ENCODE peak calls at places on chromosomes 1 and 21, in six cellular contexts. One of them, this sample, is unnamed.

GRCh38 chr1:10074059-10074854 is 41.5 kb downstream of the UBE4B start:
- DNase-seq in A549: peak
- DNase-seq in K562: peak
- DNase-seq in GM12878: peak
- DNase-seq in endothelial cell of umbilical vein: peak
- DNase-seq in HepG2: no peak
- DNase-seq in this sample: peak

GRCh38 chr1:80181418-80181817 is 1174.9 kb upstream of the ADGRL4 start:
- DNase-seq in A549: no peak
- DNase-seq in K562: no peak
- DNase-seq in GM12878: no peak
- DNase-seq in endothelial cell of umbilical vein: no peak
- DNase-seq in HepG2: no peak
- DNase-seq in this sample: no peak

GRCh38 chr21:44972301-44972814 is 32.5 kb downstream of the SLX9 start:
- DNase-seq in A549: no peak
- DNase-seq in K562: no peak
- DNase-seq in GM12878: no peak
- DNase-seq in endothelial cell of umbilical vein: no peak
- DNase-seq in HepG2: no peak
- DNase-seq in this sample: no peak

GRCh38 chr1:27447883-27448282 is 42.1 kb downstream of the WASF2 start:
- DNase-seq in A549: no peak
- DNase-seq in K562: no peak
- DNase-seq in GM12878: no peak
- DNase-seq in endothelial cell of umbilical vein: no peak
- DNase-seq in HepG2: no peak
- DNase-seq in this sample: no peak

GRCh38 chr21:45892156-45892919 is 89.2 kb upstream of the COL6A1 start:
- DNase-seq in A549: no peak
- DNase-seq in K562: no peak
- DNase-seq in GM12878: no peak
- DNase-seq in endothelial cell of umbilical vein: no peak
- DNase-seq in HepG2: no peak
- DNase-seq in this sample: peak

GRCh38 chr1:109643385-109644230 is 12.3 kb upstream of the GSTM4 start:
- DNase-seq in A549: peak
- DNase-seq in K562: peak
- DNase-seq in GM12878: no peak
- DNase-seq in endothelial cell of umbilical vein: peak
- DNase-seq in HepG2: peak
- DNase-seq in this sample: peak

GRCh38 chr1:227315500-227316346 is 2.6 kb downstream of the CDC42BPA start:
- DNase-seq in A549: peak
- DNase-seq in K562: peak
- DNase-seq in GM12878: no peak
- DNase-seq in endothelial cell of umbilical vein: peak
- DNase-seq in HepG2: peak
- DNase-seq in this sample: peak

GRCh38 chr21:45184869-45185268 is 102.8 kb downstream of the POFUT2 start:
- DNase-seq in A549: no peak
- DNase-seq in K562: no peak
- DNase-seq in GM12878: no peak
- DNase-seq in endothelial cell of umbilical vein: no peak
- DNase-seq in HepG2: no peak
- DNase-seq in this sample: no peak

GRCh38 chr1:111647738-111648137 is 28.1 kb downstream of the RAP1A start:
- DNase-seq in A549: no peak
- DNase-seq in K562: no peak
- DNase-seq in GM12878: no peak
- DNase-seq in endothelial cell of umbilical vein: no peak
- DNase-seq in HepG2: no peak
- DNase-seq in this sample: no peak

GRCh38 chr1:59061876-59062275 is 235.0 kb upstream of the FGGY start:
- DNase-seq in A549: no peak
- DNase-seq in K562: no peak
- DNase-seq in GM12878: no peak
- DNase-seq in endothelial cell of umbilical vein: peak
- DNase-seq in HepG2: no peak
- DNase-seq in this sample: peak

GRCh38 chr1:14945132-14946010 is 208.2 kb upstream of the TMEM51 start:
- DNase-seq in A549: no peak
- DNase-seq in K562: no peak
- DNase-seq in GM12878: no peak
- DNase-seq in endothelial cell of umbilical vein: peak
- DNase-seq in HepG2: no peak
- DNase-seq in this sample: no peak

GRCh38 chr1:4561213-4561612 is 93.2 kb upstream of the AJAP1 start:
- DNase-seq in A549: no peak
- DNase-seq in K562: no peak
- DNase-seq in GM12878: no peak
- DNase-seq in endothelial cell of umbilical vein: no peak
- DNase-seq in HepG2: no peak
- DNase-seq in this sample: no peak

GRCh38 chr1:206461602-206462455 is 8.4 kb upstream of the IKBKE start:
- DNase-seq in A549: peak
- DNase-seq in K562: peak
- DNase-seq in GM12878: no peak
- DNase-seq in endothelial cell of umbilical vein: peak
- DNase-seq in HepG2: peak
- DNase-seq in this sample: peak

GRCh38 chr1:53918343-53918742 is 24.4 kb downstream of the DIO1 start:
- DNase-seq in A549: no peak
- DNase-seq in K562: peak
- DNase-seq in GM12878: no peak
- DNase-seq in endothelial cell of umbilical vein: no peak
- DNase-seq in HepG2: no peak
- DNase-seq in this sample: no peak

GRCh38 chr1:167121375-167122120 is 27.7 kb downstream of the STYXL2 start:
- DNase-seq in A549: peak
- DNase-seq in K562: no peak
- DNase-seq in GM12878: no peak
- DNase-seq in endothelial cell of umbilical vein: peak
- DNase-seq in HepG2: no peak
- DNase-seq in this sample: no peak

GRCh38 chr1:178337091-178337726 is 159.6 kb downstream of the CLEC20A start:
- DNase-seq in A549: no peak
- DNase-seq in K562: no peak
- DNase-seq in GM12878: no peak
- DNase-seq in endothelial cell of umbilical vein: no peak
- DNase-seq in HepG2: no peak
- DNase-seq in this sample: peak

GRCh38 chr1:178339834-178340233 is 156.9 kb downstream of the CLEC20A start:
- DNase-seq in A549: no peak
- DNase-seq in K562: no peak
- DNase-seq in GM12878: no peak
- DNase-seq in endothelial cell of umbilical vein: no peak
- DNase-seq in HepG2: no peak
- DNase-seq in this sample: no peak

GRCh38 chr1:178344513-178345077 is 152.2 kb downstream of the CLEC20A start:
- DNase-seq in A549: peak
- DNase-seq in K562: peak
- DNase-seq in GM12878: peak
- DNase-seq in endothelial cell of umbilical vein: peak
- DNase-seq in HepG2: peak
- DNase-seq in this sample: peak

GRCh38 chr1:178345238-178345637 is 151.5 kb downstream of the CLEC20A start:
- DNase-seq in A549: no peak
- DNase-seq in K562: no peak
- DNase-seq in GM12878: no peak
- DNase-seq in endothelial cell of umbilical vein: no peak
- DNase-seq in HepG2: peak
- DNase-seq in this sample: no peak

GRCh38 chr1:178341218-178341956 is 155.4 kb downstream of the CLEC20A start:
- DNase-seq in A549: no peak
- DNase-seq in K562: no peak
- DNase-seq in GM12878: no peak
- DNase-seq in endothelial cell of umbilical vein: peak
- DNase-seq in HepG2: no peak
- DNase-seq in this sample: no peak
- TF ChIP-seq POLR2A in A549: no peak
- TF ChIP-seq POLR2A in K562: no peak
- TF ChIP-seq POLR2A in GM12878: no peak
- TF ChIP-seq POLR2A in endothelial cell of umbilical vein: no peak
- TF ChIP-seq POLR2A in HepG2: no peak
- TF ChIP-seq POLR2A in this sample: no peak

GRCh38 chr1:90044346-90044745 is 49.4 kb downstream of the ZNF326 start:
- DNase-seq in A549: no peak
- DNase-seq in K562: no peak
- DNase-seq in GM12878: no peak
- DNase-seq in endothelial cell of umbilical vein: no peak
- DNase-seq in HepG2: no peak
- DNase-seq in this sample: no peak

GRCh38 chr1:90043573-90043972 is 48.7 kb downstream of the ZNF326 start:
- DNase-seq in A549: no peak
- DNase-seq in K562: no peak
- DNase-seq in GM12878: no peak
- DNase-seq in endothelial cell of umbilical vein: no peak
- DNase-seq in HepG2: no peak
- DNase-seq in this sample: no peak

GRCh38 chr1:90046635-90047034 is 51.7 kb downstream of the ZNF326 start:
- DNase-seq in A549: no peak
- DNase-seq in K562: no peak
- DNase-seq in GM12878: no peak
- DNase-seq in endothelial cell of umbilical vein: no peak
- DNase-seq in HepG2: no peak
- DNase-seq in this sample: no peak

DNA sequence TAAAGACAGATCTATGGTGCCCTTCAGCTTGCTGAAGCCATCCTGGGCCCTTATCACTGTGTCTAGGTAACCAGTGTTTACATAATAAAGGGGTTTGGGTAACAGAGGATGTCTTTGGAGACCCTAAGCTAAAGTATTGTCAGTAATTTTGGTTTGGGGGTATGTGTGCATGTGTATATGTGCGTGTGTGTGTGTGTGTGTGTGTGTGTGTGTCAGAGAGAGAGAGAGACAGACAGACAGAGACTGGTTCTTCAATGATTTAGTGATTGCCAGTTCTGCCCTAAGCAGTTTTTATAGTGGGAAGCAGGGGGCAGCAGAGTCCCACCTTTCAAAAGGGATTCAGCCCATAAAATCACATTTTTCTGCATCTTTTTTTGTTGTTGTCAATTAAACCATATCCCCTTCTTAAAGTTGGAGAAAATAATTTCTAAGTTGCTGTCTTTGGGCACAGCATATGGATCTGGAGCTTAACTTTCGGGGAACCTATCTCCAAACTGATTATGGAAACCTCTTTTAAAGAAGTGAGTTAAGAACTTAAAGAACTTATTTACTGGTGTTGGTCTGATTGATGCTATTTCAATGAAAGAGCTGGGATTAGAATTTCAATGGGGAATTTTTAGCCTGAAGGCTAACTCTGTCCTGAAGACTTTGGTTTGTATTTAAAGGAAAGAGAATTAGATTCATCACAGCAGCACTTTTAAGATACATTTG is 51.1 kb downstream of the ZNF326 start:
- DNase-seq in A549: peak
- DNase-seq in K562: peak
- DNase-seq in GM12878: no peak
- DNase-seq in endothelial cell of umbilical vein: peak
- DNase-seq in HepG2: peak
- DNase-seq in this sample: peak
- TF ChIP-seq MYC in A549: no peak
- TF ChIP-seq MYC in K562: no peak
- TF ChIP-seq MYC in GM12878: no peak
- TF ChIP-seq MYC in endothelial cell of umbilical vein: no peak
- TF ChIP-seq MYC in HepG2: no peak
- TF ChIP-seq MYC in this sample: no peak

DNA sequence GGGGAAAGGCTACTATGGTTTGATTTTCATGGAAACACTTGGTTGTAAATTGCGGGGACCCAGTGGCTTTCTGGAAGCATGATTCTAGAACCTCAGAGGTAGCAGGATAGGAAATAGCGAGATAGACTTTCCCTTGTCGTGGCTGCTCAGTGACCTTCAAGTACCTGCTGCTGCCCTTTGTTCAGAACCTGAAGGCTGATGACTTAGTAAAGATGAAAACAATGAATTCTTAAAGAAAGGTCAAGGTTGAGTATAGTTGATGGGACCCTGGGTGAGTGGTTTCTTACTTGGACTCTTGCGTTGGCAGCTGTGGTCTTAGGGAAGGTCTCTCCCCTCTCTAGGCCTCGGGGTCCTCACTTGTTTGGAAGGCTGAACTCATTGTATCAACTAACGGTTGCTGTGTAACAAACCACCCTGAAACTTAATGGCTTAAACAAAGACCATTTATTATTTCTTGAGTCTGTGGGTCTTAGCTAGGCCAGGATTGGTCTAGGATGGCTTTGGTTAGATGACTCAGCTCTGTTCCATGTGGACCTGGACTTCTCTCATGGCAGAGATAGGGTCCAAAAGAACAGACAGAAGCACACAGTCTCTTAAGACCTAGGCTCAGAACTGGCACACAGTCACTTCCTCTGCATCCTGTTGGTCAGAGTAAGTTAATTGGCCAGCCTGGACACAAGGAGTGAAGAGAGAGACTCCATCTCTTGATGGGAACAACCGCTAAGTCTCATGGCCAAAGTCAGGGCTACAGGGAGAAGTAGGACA is 89.2 kb upstream of the SELENON start:
- DNase-seq in A549: no peak
- DNase-seq in K562: no peak
- DNase-seq in GM12878: no peak
- DNase-seq in endothelial cell of umbilical vein: no peak
- DNase-seq in HepG2: peak
- DNase-seq in this sample: no peak
- TF ChIP-seq POLR2A in A549: no peak
- TF ChIP-seq POLR2A in K562: no peak
- TF ChIP-seq POLR2A in GM12878: no peak
- TF ChIP-seq POLR2A in endothelial cell of umbilical vein: no peak
- TF ChIP-seq POLR2A in HepG2: no peak
- TF ChIP-seq POLR2A in this sample: no peak

GRCh38 chr1:223827193-223827663 is 18.5 kb downstream of the TP53BP2 start:
- DNase-seq in A549: no peak
- DNase-seq in K562: peak
- DNase-seq in GM12878: no peak
- DNase-seq in endothelial cell of umbilical vein: peak
- DNase-seq in HepG2: no peak
- DNase-seq in this sample: peak
- TF ChIP-seq MYC in A549: no peak
- TF ChIP-seq MYC in K562: no peak
- TF ChIP-seq MYC in GM12878: no peak
- TF ChIP-seq MYC in endothelial cell of umbilical vein: no peak
- TF ChIP-seq MYC in HepG2: no peak
- TF ChIP-seq MYC in this sample: no peak

GRCh38 chr1:217622042-217622441 is 8.8 kb downstream of the GPATCH2 start:
- DNase-seq in A549: no peak
- DNase-seq in K562: no peak
- DNase-seq in GM12878: no peak
- DNase-seq in endothelial cell of umbilical vein: no peak
- DNase-seq in HepG2: no peak
- DNase-seq in this sample: no peak

GRCh38 chr1:217620814-217621213 is 10.1 kb downstream of the GPATCH2 start:
- DNase-seq in A549: no peak
- DNase-seq in K562: no peak
- DNase-seq in GM12878: peak
- DNase-seq in endothelial cell of umbilical vein: no peak
- DNase-seq in HepG2: no peak
- DNase-seq in this sample: no peak

GRCh38 chr1:217614319-217614718 is 16.6 kb downstream of the GPATCH2 start:
- DNase-seq in A549: no peak
- DNase-seq in K562: no peak
- DNase-seq in GM12878: no peak
- DNase-seq in endothelial cell of umbilical vein: no peak
- DNase-seq in HepG2: no peak
- DNase-seq in this sample: no peak

GRCh38 chr1:217617120-217617519 is 13.8 kb downstream of the GPATCH2 start:
- DNase-seq in A549: no peak
- DNase-seq in K562: no peak
- DNase-seq in GM12878: no peak
- DNase-seq in endothelial cell of umbilical vein: no peak
- DNase-seq in HepG2: peak
- DNase-seq in this sample: peak
- TF ChIP-seq POLR2A in A549: no peak
- TF ChIP-seq POLR2A in K562: no peak
- TF ChIP-seq POLR2A in GM12878: no peak
- TF ChIP-seq POLR2A in endothelial cell of umbilical vein: no peak
- TF ChIP-seq POLR2A in HepG2: no peak
- TF ChIP-seq POLR2A in this sample: no peak

This sample was measured in NB4.